ENCODE peak calls at places on chromosome 21, in four cellular contexts. X is stomach, C is A549, D is thyroid gland. I is an unnamed sample. For H3K9me3, the result is how much of the 10 kb centered on the place peaks cover.

GRCh38 chr21:34509151-34509550 is 2.9 kb downstream of the KCNE1 start:
- DNase-seq in C (no peak), D (no peak), X (no peak), I (no peak)

GRCh38 chr21:34029724-34030528 is 43.5 kb upstream of the MRPS6 start:
- DNase-seq in D (peak), C (peak), X (peak), I (no peak)

GRCh38 chr21:28333455-28334108 is 659.1 kb downstream of the LTN1 start:
- DNase-seq in X (no peak), C (no peak), D (no peak), I (no peak)

GRCh38 chr21:31182231-31183129 is 144.2 kb upstream of the KRTAP19-8 start:
- DNase-seq in X (no peak), C (no peak), D (no peak), I (no peak)

GRCh38 chr21:22399717-22400520 is 1401.7 kb downstream of the NCAM2 start:
- DNase-seq in C (no peak), D (no peak), X (no peak), I (no peak)

GRCh38 chr21:25243809-25244208 is 363.5 kb downstream of the MRPL39 start:
- DNase-seq in X (no peak), C (no peak), D (no peak), I (no peak)

GRCh38 chr21:42939581-42940413 is 14.4 kb upstream of the ERVH48-1 start:
- DNase-seq in X (peak), C (peak), D (peak), I (peak)

GRCh38 chr21:26736449-26736848 is 108.8 kb downstream of the ADAMTS1 start:
- DNase-seq in X (no peak), D (no peak), C (no peak), I (no peak)

GRCh38 chr21:33256019-33256418 is 10.1 kb upstream of the IL10RB start:
- DNase-seq in C (no peak), D (no peak), X (no peak), I (no peak)

GRCh38 chr21:40243676-40244075 is 376.4 kb downstream of the PCP4 start:
- DNase-seq in D (no peak), C (no peak), X (no peak), I (no peak)

GRCh38 chr21:28018741-28019669 is 973.7 kb downstream of the LTN1 start:
- DNase-seq in C (no peak), X (no peak), D (peak), I (no peak)

GRCh38 chr21:14620152-14620551 is 74.0 kb upstream of the SAMSN1 start:
- DNase-seq in X (no peak), D (no peak), C (no peak), I (no peak)

GRCh38 chr21:44582980-44583799 is 2.8 kb upstream of the KRTAP10-5 start:
- DNase-seq in C (no peak), D (peak), X (no peak), I (peak)

GRCh38 chr21:38787461-38788274 is 18.1 kb upstream of the ETS2 start:
- DNase-seq in D (peak), X (peak), C (peak), I (peak)

GRCh38 chr21:29240136-29240535 is 58.6 kb upstream of the BACH1 start:
- DNase-seq in X (no peak), C (no peak), D (no peak), I (no peak)

GRCh38 chr21:28641731-28642130 is 350.9 kb downstream of the LTN1 start:
- DNase-seq in D (no peak), X (no peak), C (no peak), I (no peak)

GRCh38 chr21:17679002-17679600 is 66.4 kb upstream of the BTG3 start:
- DNase-seq in X (no peak), D (no peak), C (peak), I (peak)

GRCh38 chr21:38820471-38821239 is 14.9 kb downstream of the ETS2 start:
- DNase-seq in X (no peak), C (no peak), D (peak), I (no peak)

GRCh38 chr21:41729701-41730368 is 37.0 kb downstream of the RIPK4 start:
- DNase-seq in X (no peak), D (no peak), C (no peak), I (no peak)
- H3K9me3 ChIP-seq in X (under half), D (under half), C (under half), I (under half)

GRCh38 chr21:35649186-35649585 is 411.1 kb downstream of the SETD4 start:
- DNase-seq in C (no peak), D (no peak), X (no peak), I (no peak)
- TF ChIP-seq CTCF in C (no peak), D (no peak), X (no peak), I (no peak)

DNA sequence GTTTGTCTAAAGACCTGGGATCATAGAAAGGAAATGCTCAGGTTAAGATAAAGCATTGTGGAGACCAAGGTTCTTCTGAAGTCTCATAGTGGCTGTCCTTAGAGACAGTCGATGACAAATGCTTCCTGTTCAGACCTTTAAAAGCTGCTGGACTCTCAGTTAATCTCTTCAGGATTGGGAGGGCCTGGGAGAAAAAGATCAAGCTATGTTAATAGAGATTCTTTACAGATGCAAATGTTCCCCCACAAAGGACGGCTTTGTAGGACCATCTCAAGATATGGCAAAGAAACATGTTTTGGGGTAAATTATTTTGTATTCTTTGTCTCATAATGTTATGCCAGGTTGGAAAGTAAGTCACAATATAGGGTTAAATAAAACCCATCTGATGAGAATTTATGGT is 124.6 kb upstream of the COL6A1 start:
- DNase-seq in C (no peak), X (no peak), D (no peak), I (no peak)
- H3K27ac ChIP-seq in C (no peak), X (no peak), D (no peak), I (no peak)

DNA sequence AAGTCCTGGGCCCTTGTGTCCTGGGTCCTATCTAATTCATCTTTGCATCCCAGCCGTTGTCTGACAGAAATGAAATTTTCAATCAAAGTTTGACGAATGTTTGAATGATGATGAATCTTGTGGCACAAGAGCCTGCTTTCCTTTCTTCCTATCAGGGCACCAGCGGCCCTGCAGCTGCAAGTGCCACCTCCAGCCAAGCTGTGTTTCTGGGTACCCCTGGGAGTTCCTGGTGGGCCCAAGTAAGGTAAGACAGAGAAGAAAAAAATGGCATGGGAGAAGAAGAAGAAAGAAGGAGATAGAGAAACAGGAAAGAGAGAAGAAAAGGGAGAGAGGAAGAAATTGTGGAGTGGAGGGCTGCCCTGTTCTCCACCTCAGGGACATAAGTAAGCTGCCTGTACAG is 782.1 kb upstream of the TPTE start:
- DNase-seq in C (no peak), D (no peak), X (no peak), I (no peak)
- H3K9me3 ChIP-seq in C (under half), D (under half), X (under half), I (under half)

GRCh38 chr21:37372127-37372731 is 5.7 kb downstream of the DYRK1A start:
- DNase-seq in X (no peak), D (no peak), C (no peak), I (no peak)
- TF ChIP-seq CTCF in X (no peak), D (no peak), C (no peak), I (no peak)

DNA sequence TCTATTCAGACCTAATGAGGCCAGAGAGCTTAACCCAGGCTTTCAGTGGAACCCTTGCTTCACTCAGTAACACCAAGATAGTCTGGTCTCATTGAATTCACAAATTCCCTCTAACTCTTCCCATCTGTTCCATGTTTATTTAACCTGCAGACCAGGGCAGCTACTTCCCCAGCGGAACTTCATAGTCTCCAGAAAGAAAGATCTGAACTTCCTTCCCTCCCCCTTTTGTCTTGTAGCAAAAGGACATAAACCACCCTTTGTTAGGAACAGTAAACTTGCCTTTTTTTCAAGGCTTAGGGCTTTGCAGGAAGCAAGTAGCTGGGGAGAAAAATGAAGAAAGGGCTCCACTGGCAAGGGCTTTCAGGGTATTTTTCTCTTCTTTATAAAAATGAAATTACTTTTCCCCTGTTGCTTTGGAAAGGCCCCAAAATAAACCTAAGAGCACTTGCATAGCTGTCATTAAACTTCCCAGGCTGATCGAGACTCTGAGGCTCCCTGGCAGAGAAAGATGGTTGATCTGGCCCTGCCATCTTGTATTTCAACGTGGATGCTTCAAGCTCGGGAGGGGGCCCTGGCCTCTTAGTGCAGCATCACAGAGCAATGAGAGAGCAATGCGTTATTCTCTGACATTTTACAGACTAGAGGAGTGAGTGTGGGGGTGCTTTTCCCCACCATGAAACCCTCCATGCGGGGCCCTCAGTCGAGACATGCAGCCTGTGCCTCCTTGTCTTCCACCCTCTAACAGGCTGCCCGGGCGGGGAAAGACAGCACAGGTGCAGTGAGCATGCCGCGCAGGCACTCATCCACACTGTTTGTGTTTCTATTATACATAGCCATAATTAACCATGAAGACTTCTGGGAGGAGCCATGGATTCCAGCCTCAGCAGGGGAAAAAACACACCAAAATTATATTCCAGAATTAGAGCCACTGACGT is 30.0 kb downstream of the MIS18A start:
- DNase-seq in C (no peak), X (no peak), D (no peak), I (no peak)
- H3K27ac ChIP-seq in C (no peak), X (no peak), D (no peak), I (no peak)

GRCh38 chr21:18985584-18985983 is 582.0 kb upstream of the TMPRSS15 start:
- DNase-seq in C (no peak), D (no peak), X (no peak), I (no peak)

GRCh38 chr21:18991846-18992245 is 588.3 kb upstream of the TMPRSS15 start:
- DNase-seq in X (no peak), D (no peak), C (no peak), I (no peak)

GRCh38 chr21:18986197-18986596 is 582.6 kb upstream of the TMPRSS15 start:
- DNase-seq in D (no peak), C (no peak), X (no peak), I (no peak)

GRCh38 chr21:18987515-18988026 is 584.0 kb upstream of the TMPRSS15 start:
- DNase-seq in D (no peak), C (no peak), X (no peak), I (no peak)
- H3K9me3 ChIP-seq in D (under half), C (under half), X (under half), I (under half)

GRCh38 chr21:16457498-16457897 is 727.7 kb downstream of the USP25 start:
- DNase-seq in D (no peak), X (no peak), C (no peak), I (no peak)

GRCh38 chr21:16455978-16456377 is 726.2 kb downstream of the USP25 start:
- DNase-seq in D (no peak), C (no peak), X (no peak), I (no peak)

GRCh38 chr21:16455526-16455925 is 725.7 kb downstream of the USP25 start:
- DNase-seq in D (no peak), X (no peak), C (no peak), I (no peak)

GRCh38 chr21:16454371-16454770 is 724.6 kb downstream of the USP25 start:
- DNase-seq in C (peak), X (no peak), D (no peak), I (no peak)
- TF ChIP-seq CTCF in C (peak), X (no peak), D (peak), I (no peak)

I was measured in prostate gland.